ENCODE peak calls at places on chromosomes 13 and 19, in six cellular contexts. One of them, this sample, is unnamed.

GRCh38 chr19:30302076-30302475 is 70.1 kb upstream of the ZNF536 start:
- DNase-seq in stimulated activated CD4-positive, alpha-beta T cell treated with anti-CD3 and anti-CD28 coated beads, Interleukin-1b, Interleukin-23, amount 100 ng/mL, for 1 hour: no peak
- DNase-seq in lower leg skin: no peak
- DNase-seq in T-helper 17 cell: no peak
- DNase-seq in AG04449: no peak
- DNase-seq in NCI-H1417: no peak
- DNase-seq in this sample: no peak

GRCh38 chr19:29259153-29259552 is 46.2 kb upstream of the UQCRFS1 start:
- DNase-seq in NCI-H1417: peak; percentile 5
- DNase-seq in T-helper 17 cell: no peak
- DNase-seq in stimulated activated CD4-positive, alpha-beta T cell treated with anti-CD3 and anti-CD28 coated beads, Interleukin-1b, Interleukin-23, amount 100 ng/mL, for 1 hour: no peak
- DNase-seq in lower leg skin: no peak
- DNase-seq in AG04449: no peak
- DNase-seq in this sample: no peak

GRCh38 chr19:3632739-3633558 is 6.4 kb upstream of the CACTIN start:
- DNase-seq in T-helper 17 cell: no peak
- DNase-seq in stimulated activated CD4-positive, alpha-beta T cell treated with anti-CD3 and anti-CD28 coated beads, Interleukin-1b, Interleukin-23, amount 100 ng/mL, for 1 hour: no peak
- DNase-seq in lower leg skin: no peak
- DNase-seq in AG04449: no peak
- DNase-seq in NCI-H1417: no peak
- DNase-seq in this sample: no peak

GRCh38 chr19:35781650-35782049 is 6.3 kb downstream of the ARHGAP33 start:
- DNase-seq in stimulated activated CD4-positive, alpha-beta T cell treated with anti-CD3 and anti-CD28 coated beads, Interleukin-1b, Interleukin-23, amount 100 ng/mL, for 1 hour: no peak
- DNase-seq in NCI-H1417: no peak
- DNase-seq in AG04449: no peak
- DNase-seq in T-helper 17 cell: no peak
- DNase-seq in lower leg skin: no peak
- DNase-seq in this sample: no peak

GRCh38 chr19:35755550-35756371 is 1.1 kb downstream of the HSPB6 start:
- DNase-seq in T-helper 17 cell: peak; percentile 55
- DNase-seq in NCI-H1417: no peak
- DNase-seq in lower leg skin: peak; percentile 70
- DNase-seq in AG04449: no peak
- DNase-seq in stimulated activated CD4-positive, alpha-beta T cell treated with anti-CD3 and anti-CD28 coated beads, Interleukin-1b, Interleukin-23, amount 100 ng/mL, for 1 hour: peak; percentile 32
- DNase-seq in this sample: no peak

GRCh38 chr13:112240076-112240475 is 136.1 kb upstream of the SPACA7 start:
- DNase-seq in lower leg skin: no peak
- DNase-seq in stimulated activated CD4-positive, alpha-beta T cell treated with anti-CD3 and anti-CD28 coated beads, Interleukin-1b, Interleukin-23, amount 100 ng/mL, for 1 hour: no peak
- DNase-seq in NCI-H1417: no peak
- DNase-seq in AG04449: no peak
- DNase-seq in T-helper 17 cell: no peak
- DNase-seq in this sample: no peak

GRCh38 chr19:5932146-5932545 is 18.1 kb downstream of the CAPS start:
- DNase-seq in stimulated activated CD4-positive, alpha-beta T cell treated with anti-CD3 and anti-CD28 coated beads, Interleukin-1b, Interleukin-23, amount 100 ng/mL, for 1 hour: no peak
- DNase-seq in T-helper 17 cell: no peak
- DNase-seq in AG04449: no peak
- DNase-seq in lower leg skin: no peak
- DNase-seq in NCI-H1417: no peak
- DNase-seq in this sample: no peak

GRCh38 chr19:30349131-30349730 is 23.0 kb upstream of the ZNF536 start:
- DNase-seq in T-helper 17 cell: no peak
- DNase-seq in NCI-H1417: no peak
- DNase-seq in lower leg skin: no peak
- DNase-seq in stimulated activated CD4-positive, alpha-beta T cell treated with anti-CD3 and anti-CD28 coated beads, Interleukin-1b, Interleukin-23, amount 100 ng/mL, for 1 hour: no peak
- DNase-seq in AG04449: no peak
- DNase-seq in this sample: no peak

GRCh38 chr19:30226464-30227070 is 145.6 kb upstream of the ZNF536 start:
- DNase-seq in lower leg skin: no peak
- DNase-seq in NCI-H1417: no peak
- DNase-seq in T-helper 17 cell: no peak
- DNase-seq in stimulated activated CD4-positive, alpha-beta T cell treated with anti-CD3 and anti-CD28 coated beads, Interleukin-1b, Interleukin-23, amount 100 ng/mL, for 1 hour: no peak
- DNase-seq in AG04449: no peak
- DNase-seq in this sample: no peak